ENCODE peak calls at places on chromosomes 6 and 20, in five cellular contexts. One of them, this sample, is unnamed.
A peak's percentile ranks its signal among the peaks of the same experiment; 100 is the strongest.

GRCh38 chr6:52595000-52595795 is 18.3 kb upstream of the TRAM2 start:
- DNase-seq in neural progenitor cell: peak; percentile 64
- DNase-seq in keratinocyte: no peak
- DNase-seq in astrocyte: peak; percentile 89
- DNase-seq in right cardiac atrium: peak; percentile 75
- DNase-seq in this sample: no peak

GRCh38 chr20:31818376-31818908 is 714 bp upstream of the MYLK2 start:
- DNase-seq in astrocyte: no peak
- DNase-seq in neural progenitor cell: no peak
- DNase-seq in keratinocyte: no peak
- DNase-seq in right cardiac atrium: no peak
- DNase-seq in this sample: no peak

GRCh38 chr20:58072695-58073671 is 155.5 kb downstream of the ANKRD60 start:
- DNase-seq in astrocyte: no peak
- DNase-seq in neural progenitor cell: no peak
- DNase-seq in keratinocyte: no peak
- DNase-seq in right cardiac atrium: peak; percentile 19
- DNase-seq in this sample: no peak

GRCh38 chr6:152378154-152378553 is 259.0 kb downstream of the SYNE1 start:
- DNase-seq in keratinocyte: no peak
- DNase-seq in astrocyte: peak; percentile 49
- DNase-seq in neural progenitor cell: peak; percentile 68
- DNase-seq in right cardiac atrium: no peak
- DNase-seq in this sample: no peak

GRCh38 chr6:42211726-42212125 is 5.9 kb downstream of the MRPS10 start:
- DNase-seq in astrocyte: no peak
- DNase-seq in right cardiac atrium: no peak
- DNase-seq in keratinocyte: no peak
- DNase-seq in neural progenitor cell: no peak
- DNase-seq in this sample: no peak

GRCh38 chr6:82240191-82240590 is 7.4 kb downstream of the IBTK start:
- DNase-seq in right cardiac atrium: no peak
- DNase-seq in keratinocyte: no peak
- DNase-seq in astrocyte: no peak
- DNase-seq in neural progenitor cell: peak; percentile 80
- DNase-seq in this sample: no peak

GRCh38 chr20:24370249-24370648 is 99.2 kb upstream of the SYNDIG1 start:
- DNase-seq in neural progenitor cell: no peak
- DNase-seq in keratinocyte: no peak
- DNase-seq in right cardiac atrium: no peak
- DNase-seq in astrocyte: no peak
- DNase-seq in this sample: no peak

GRCh38 chr6:143078468-143079324 is 18.0 kb downstream of the AIG1 start:
- DNase-seq in neural progenitor cell: no peak
- DNase-seq in astrocyte: no peak
- DNase-seq in keratinocyte: no peak
- DNase-seq in right cardiac atrium: no peak
- DNase-seq in this sample: no peak

GRCh38 chr6:79949235-79949634 is 1.9 kb upstream of the ELOVL4 start:
- DNase-seq in keratinocyte: peak; percentile 36
- DNase-seq in right cardiac atrium: no peak
- DNase-seq in astrocyte: peak; percentile 46
- DNase-seq in neural progenitor cell: peak; percentile 92
- DNase-seq in this sample: peak; percentile 50

GRCh38 chr6:168198302-168199180 is 119.5 kb upstream of the FRMD1 start:
- DNase-seq in astrocyte: no peak
- DNase-seq in right cardiac atrium: no peak
- DNase-seq in keratinocyte: no peak
- DNase-seq in neural progenitor cell: no peak
- DNase-seq in this sample: no peak

GRCh38 chr6:157530126-157530525 is 149.1 kb downstream of the ZDHHC14 start:
- DNase-seq in right cardiac atrium: no peak
- DNase-seq in neural progenitor cell: no peak
- DNase-seq in astrocyte: no peak
- DNase-seq in keratinocyte: no peak
- DNase-seq in this sample: no peak

GRCh38 chr20:6660441-6660840 is 107.0 kb upstream of the BMP2 start:
- DNase-seq in keratinocyte: peak; percentile 90
- DNase-seq in neural progenitor cell: no peak
- DNase-seq in right cardiac atrium: no peak
- DNase-seq in astrocyte: no peak
- DNase-seq in this sample: no peak

GRCh38 chr6:36139991-36140710 is 9.8 kb downstream of the MAPK13 start:
- DNase-seq in astrocyte: no peak
- DNase-seq in keratinocyte: no peak
- DNase-seq in right cardiac atrium: no peak
- DNase-seq in neural progenitor cell: no peak
- DNase-seq in this sample: no peak

GRCh38 chr6:121515615-121516265 is 80.3 kb downstream of the GJA1 start:
- DNase-seq in astrocyte: peak; percentile 96
- DNase-seq in neural progenitor cell: no peak
- DNase-seq in right cardiac atrium: no peak
- DNase-seq in keratinocyte: no peak
- DNase-seq in this sample: no peak
- H3K27me3 ChIP-seq in astrocyte: no peaks in the 10 kb centered on the region
- H3K27me3 ChIP-seq in neural progenitor cell: no peaks in the 10 kb centered on the region
- H3K27me3 ChIP-seq in right cardiac atrium: no peaks in the 10 kb centered on the region
- H3K27me3 ChIP-seq in keratinocyte: no peaks in the 10 kb centered on the region
- H3K27me3 ChIP-seq in this sample: no peaks in the 10 kb centered on the region

DNA sequence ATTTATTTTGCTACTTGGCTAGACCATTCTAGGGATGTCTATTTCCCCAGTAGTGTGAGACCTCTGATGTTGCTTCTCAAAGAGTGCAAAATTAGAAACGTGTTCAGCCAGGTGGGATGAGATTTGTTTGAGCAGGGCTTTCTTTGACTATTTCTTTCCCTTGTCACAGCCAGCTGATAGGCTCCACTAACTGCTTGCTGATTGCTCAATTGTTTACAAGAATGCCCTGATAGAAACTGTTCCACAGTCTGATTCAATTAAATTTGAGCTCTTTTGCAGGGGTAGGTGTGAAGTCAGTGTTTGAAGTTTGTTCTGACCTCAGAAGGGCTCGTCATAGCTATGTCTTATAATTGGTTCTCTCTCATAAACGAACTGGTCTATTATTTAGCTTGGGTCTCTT is 220.5 kb downstream of the FNDC1 start:
- DNase-seq in neural progenitor cell: no peak
- DNase-seq in astrocyte: no peak
- DNase-seq in right cardiac atrium: no peak
- DNase-seq in keratinocyte: no peak
- DNase-seq in this sample: no peak
- H3K4me1 ChIP-seq in neural progenitor cell: no peaks in the 10 kb centered on the region
- H3K4me1 ChIP-seq in astrocyte: no peaks in the 10 kb centered on the region
- H3K4me1 ChIP-seq in right cardiac atrium: no peaks in the 10 kb centered on the region
- H3K4me1 ChIP-seq in keratinocyte: no peaks in the 10 kb centered on the region
- H3K4me1 ChIP-seq in this sample: no peaks in the 10 kb centered on the region

DNA sequence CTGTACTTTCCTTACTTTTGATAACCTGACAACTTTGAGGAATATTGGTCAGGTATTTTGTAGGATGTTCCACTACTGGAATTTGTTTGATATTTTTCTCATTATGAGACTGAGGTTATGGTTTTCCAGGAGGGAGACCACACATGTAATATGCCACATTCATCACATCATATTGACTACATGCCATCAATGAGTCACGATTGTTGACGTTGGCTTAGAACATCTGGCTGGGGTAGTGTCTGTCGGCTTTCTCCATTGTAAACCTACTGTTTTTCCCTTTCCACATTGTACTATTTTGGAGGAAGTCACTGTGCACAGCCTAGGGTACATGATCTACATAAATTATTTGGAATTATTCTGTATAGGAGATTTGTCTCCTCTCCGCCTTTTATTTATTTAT is 1.4 kb upstream of the STX11 start:
- DNase-seq in keratinocyte: no peak
- DNase-seq in astrocyte: no peak
- DNase-seq in neural progenitor cell: no peak
- DNase-seq in right cardiac atrium: no peak
- DNase-seq in this sample: no peak
- H3K27me3 ChIP-seq in keratinocyte: no peaks in the 10 kb centered on the region
- H3K27me3 ChIP-seq in astrocyte: peaks cover 3% of the 10 kb centered on the region
- H3K27me3 ChIP-seq in neural progenitor cell: peaks cover 76% of the 10 kb centered on the region
- H3K27me3 ChIP-seq in right cardiac atrium: no peaks in the 10 kb centered on the region
- H3K27me3 ChIP-seq in this sample: no peaks in the 10 kb centered on the region

DNA sequence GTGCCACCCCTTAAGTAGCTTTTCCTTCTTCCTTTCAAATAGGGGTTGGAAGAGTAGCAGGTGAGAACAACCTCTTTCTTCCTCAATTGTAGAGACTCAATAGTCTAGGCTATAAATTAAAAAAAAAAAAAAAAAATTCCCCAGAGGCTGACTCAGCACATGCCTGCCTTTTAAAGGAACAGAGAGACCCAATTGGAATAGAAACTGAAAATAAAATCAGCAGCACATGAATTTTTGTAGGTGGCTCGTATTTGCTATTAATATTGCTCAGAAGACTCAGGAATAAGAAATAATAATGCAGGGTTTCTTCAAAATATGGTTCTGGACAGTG is 19.3 kb downstream of the TOP1 start:
- DNase-seq in right cardiac atrium: no peak
- DNase-seq in neural progenitor cell: no peak
- DNase-seq in keratinocyte: no peak
- DNase-seq in astrocyte: no peak
- DNase-seq in this sample: no peak
- H3K4me1 ChIP-seq in right cardiac atrium: peaks cover 14% of the 10 kb centered on the region
- H3K4me1 ChIP-seq in neural progenitor cell: peaks cover 84% of the 10 kb centered on the region
- H3K4me1 ChIP-seq in keratinocyte: peaks cover 54% of the 10 kb centered on the region
- H3K4me1 ChIP-seq in astrocyte: peaks cover 28% of the 10 kb centered on the region
- H3K4me1 ChIP-seq in this sample: peaks cover 77% of the 10 kb centered on the region

GRCh38 chr20:63173552-63174191 is 42.3 kb downstream of the YTHDF1 start:
- DNase-seq in keratinocyte: no peak
- DNase-seq in astrocyte: no peak
- DNase-seq in right cardiac atrium: no peak
- DNase-seq in neural progenitor cell: peak; percentile 79
- DNase-seq in this sample: no peak

GRCh38 chr20:63172726-63173125 is 43.2 kb downstream of the YTHDF1 start:
- DNase-seq in neural progenitor cell: no peak
- DNase-seq in astrocyte: no peak
- DNase-seq in right cardiac atrium: no peak
- DNase-seq in keratinocyte: no peak
- DNase-seq in this sample: no peak

GRCh38 chr20:63176035-63176434 is 39.9 kb downstream of the YTHDF1 start:
- DNase-seq in keratinocyte: no peak
- DNase-seq in neural progenitor cell: peak; percentile 84
- DNase-seq in astrocyte: no peak
- DNase-seq in right cardiac atrium: no peak
- DNase-seq in this sample: no peak

GRCh38 chr20:63175031-63175895 is 40.7 kb downstream of the YTHDF1 start:
- DNase-seq in astrocyte: no peak
- DNase-seq in right cardiac atrium: no peak
- DNase-seq in keratinocyte: no peak
- DNase-seq in neural progenitor cell: no peak
- DNase-seq in this sample: no peak

DNA sequence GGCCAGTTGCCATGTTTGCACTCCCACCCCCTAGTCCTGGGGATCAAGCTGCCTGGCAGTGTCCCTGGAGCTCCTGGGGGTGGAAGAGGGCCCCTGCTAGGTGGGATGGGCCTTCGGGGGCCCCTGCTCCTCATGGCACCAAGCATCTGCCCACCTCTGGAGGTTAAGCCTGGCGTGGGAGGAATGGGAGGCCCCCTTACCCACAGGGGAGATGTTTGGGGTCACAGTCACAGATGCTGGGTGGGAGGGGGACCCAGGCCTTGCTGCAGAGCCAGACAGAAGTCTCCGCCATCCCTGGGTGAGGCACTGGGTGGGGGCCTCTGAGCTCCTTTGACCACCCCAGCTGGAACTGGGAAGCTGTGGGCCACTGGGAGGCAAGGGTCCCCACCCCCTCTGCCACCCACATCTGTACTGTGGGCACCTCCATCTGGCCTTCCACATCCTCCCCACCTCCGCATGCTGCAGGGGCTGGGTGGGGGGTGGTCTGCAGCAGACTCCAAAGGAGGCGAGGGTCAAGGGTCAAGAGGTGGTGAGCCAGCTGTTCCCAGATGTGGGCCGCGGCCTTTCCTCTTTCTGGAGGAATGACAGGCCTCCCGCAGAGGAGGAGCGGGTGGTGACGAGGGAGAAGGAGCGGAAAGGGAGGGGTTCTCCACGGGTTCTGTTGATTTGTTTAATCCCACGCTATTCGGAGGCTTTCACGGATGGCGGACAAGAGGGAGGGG is 41.5 kb downstream of the YTHDF1 start:
- DNase-seq in neural progenitor cell: peak; percentile 78
- DNase-seq in astrocyte: no peak
- DNase-seq in keratinocyte: no peak
- DNase-seq in right cardiac atrium: no peak
- DNase-seq in this sample: no peak
- H3K27me3 ChIP-seq in neural progenitor cell: peaks cover 96% of the 10 kb centered on the region
- H3K27me3 ChIP-seq in astrocyte: peaks cover 53% of the 10 kb centered on the region
- H3K27me3 ChIP-seq in keratinocyte: peaks cover 85% of the 10 kb centered on the region
- H3K27me3 ChIP-seq in right cardiac atrium: no peaks in the 10 kb centered on the region
- H3K27me3 ChIP-seq in this sample: peaks cover 28% of the 10 kb centered on the region

GRCh38 chr6:137928286-137928685 is 61.2 kb downstream of the TNFAIP3 start:
- DNase-seq in neural progenitor cell: no peak
- DNase-seq in keratinocyte: no peak
- DNase-seq in right cardiac atrium: peak; percentile 22
- DNase-seq in astrocyte: no peak
- DNase-seq in this sample: no peak
- H3K4me1 ChIP-seq in neural progenitor cell: peaks cover 27% of the 10 kb centered on the region
- H3K4me1 ChIP-seq in keratinocyte: peaks cover 20% of the 10 kb centered on the region
- H3K4me1 ChIP-seq in right cardiac atrium: peaks cover 3% of the 10 kb centered on the region
- H3K4me1 ChIP-seq in astrocyte: peaks cover 28% of the 10 kb centered on the region
- H3K4me1 ChIP-seq in this sample: peaks cover 24% of the 10 kb centered on the region

GRCh38 chr6:149963462-149964242 is at the start of gene ULBP1:
- DNase-seq in neural progenitor cell: peak; percentile 91
- DNase-seq in astrocyte: peak; percentile 68
- DNase-seq in keratinocyte: no peak
- DNase-seq in right cardiac atrium: peak; percentile 94
- DNase-seq in this sample: peak; percentile 68

GRCh38 chr6:149963212-149963461 is 606 bp upstream of the ULBP1 start:
- DNase-seq in astrocyte: peak; percentile 36
- DNase-seq in keratinocyte: no peak
- DNase-seq in neural progenitor cell: no peak
- DNase-seq in right cardiac atrium: no peak
- DNase-seq in this sample: no peak

GRCh38 chr6:149967591-149967990 is 3.8 kb downstream of the ULBP1 start:
- DNase-seq in astrocyte: no peak
- DNase-seq in keratinocyte: no peak
- DNase-seq in neural progenitor cell: no peak
- DNase-seq in right cardiac atrium: no peak
- DNase-seq in this sample: no peak

GRCh38 chr6:149964243-149965190 is 774 bp downstream of the ULBP1 start:
- DNase-seq in right cardiac atrium: peak; percentile 66
- DNase-seq in keratinocyte: no peak
- DNase-seq in neural progenitor cell: peak; percentile 46
- DNase-seq in astrocyte: peak; percentile 10
- DNase-seq in this sample: no peak

GRCh38 chr6:149965191-149966020 is 1.7 kb downstream of the ULBP1 start:
- DNase-seq in astrocyte: no peak
- DNase-seq in right cardiac atrium: peak; percentile 58
- DNase-seq in neural progenitor cell: peak; percentile 69
- DNase-seq in keratinocyte: no peak
- DNase-seq in this sample: no peak
- H3K27me3 ChIP-seq in astrocyte: peaks cover 43% of the 10 kb centered on the region
- H3K27me3 ChIP-seq in right cardiac atrium: no peaks in the 10 kb centered on the region
- H3K27me3 ChIP-seq in neural progenitor cell: peaks cover 100% of the 10 kb centered on the region
- H3K27me3 ChIP-seq in keratinocyte: peaks cover 35% of the 10 kb centered on the region
- H3K27me3 ChIP-seq in this sample: peaks cover 53% of the 10 kb centered on the region

GRCh38 chr6:97666889-97667288 is 383.9 kb upstream of the MMS22L start:
- DNase-seq in astrocyte: no peak
- DNase-seq in neural progenitor cell: no peak
- DNase-seq in right cardiac atrium: no peak
- DNase-seq in keratinocyte: no peak
- DNase-seq in this sample: no peak
- H3K4me1 ChIP-seq in astrocyte: peaks cover 4% of the 10 kb centered on the region
- H3K4me1 ChIP-seq in neural progenitor cell: peaks cover 41% of the 10 kb centered on the region
- H3K4me1 ChIP-seq in right cardiac atrium: no peaks in the 10 kb centered on the region
- H3K4me1 ChIP-seq in keratinocyte: no peaks in the 10 kb centered on the region
- H3K4me1 ChIP-seq in this sample: no peaks in the 10 kb centered on the region

This sample was measured in CD8-positive, alpha-beta memory T cell.